ENCODE peak calls at places on chromosomes 13 and 19, in eight cellular contexts. A is upper lobe of right lung; F is right lobe of liver; B is tibial artery; H is CD8-positive, alpha-beta memory T cell; I is psoas muscle; Y is Peyer's patch; J is adrenal gland. L is an unnamed sample.

GRCh38 chr19:4877753-4878490 is 10.5 kb upstream of the PLIN3 start:
- DNase-seq in H (no peak), F (no peak), B (peak; percentile 88), A (no peak), I (peak; percentile 94), J (no peak), Y (no peak), L (no peak)

GRCh38 chr19:13597625-13598024 is 91.3 kb upstream of the CACNA1A start:
- DNase-seq in Y (peak; percentile 72), B (no peak), H (peak; percentile 6), F (peak; percentile 27), J (peak; percentile 33), A (no peak), I (no peak), L (peak; percentile 53)

GRCh38 chr19:1017115-1017905 is 3.6 kb downstream of the TMEM259 start:
- DNase-seq in Y (peak; percentile 83), F (peak; percentile 35), J (peak; percentile 41), H (no peak), I (peak; percentile 59), A (no peak), B (no peak), L (no peak)

GRCh38 chr19:53999694-54000093 is 8.3 kb downstream of the CACNG6 start:
- DNase-seq in B (no peak), A (no peak), I (no peak), F (no peak), J (no peak), Y (no peak), H (no peak), L (no peak)

GRCh38 chr13:89401209-89401810 is 1730.1 kb downstream of the SLITRK5 start:
- DNase-seq in F (no peak), H (no peak), A (no peak), I (no peak), J (no peak), B (no peak), Y (no peak), L (no peak)

GRCh38 chr13:44211286-44211685 is 162.3 kb upstream of the SERP2 start:
- DNase-seq in F (no peak), A (no peak), B (no peak), J (no peak), I (no peak), Y (no peak), H (no peak), L (no peak)

GRCh38 chr13:112814905-112815585 is 125.2 kb downstream of the ATP11A start:
- DNase-seq in H (no peak), F (no peak), B (no peak), I (no peak), Y (no peak), A (peak; percentile 81), J (peak; percentile 81), L (no peak)

GRCh38 chr13:31773538-31773937 is 34.2 kb downstream of the RXFP2 start:
- DNase-seq in B (no peak), A (no peak), H (no peak), Y (no peak), J (no peak), I (no peak), F (no peak), L (no peak)

GRCh38 chr19:2549701-2550191 is 73.8 kb downstream of the GADD45B start:
- DNase-seq in A (peak; percentile 91), J (peak; percentile 84), H (no peak), F (peak; percentile 82), Y (peak; percentile 83), I (peak; percentile 88), B (peak; percentile 89), L (no peak)

GRCh38 chr13:111186305-111186930 is 71.3 kb downstream of the ARHGEF7 start:
- DNase-seq in J (no peak), B (peak; percentile 84), F (no peak), H (no peak), Y (no peak), I (no peak), A (no peak), L (no peak)

GRCh38 chr19:10230904-10231623 is at the start of gene S1PR2:
- DNase-seq in J (peak; percentile 62), Y (peak; percentile 86), H (peak; percentile 66), B (peak; percentile 83), I (peak; percentile 88), F (peak; percentile 82), A (peak; percentile 91), L (peak; percentile 67)

GRCh38 chr13:26500618-26501320 is 56.7 kb upstream of the WASF3 start:
- DNase-seq in A (no peak), I (no peak), H (no peak), B (no peak), Y (no peak), J (no peak), F (no peak), L (no peak)

GRCh38 chr13:113361406-113361805 is 2.5 kb downstream of the GRTP1 start:
- DNase-seq in Y (no peak), B (no peak), A (peak; percentile 29), I (no peak), F (no peak), J (no peak), H (no peak), L (no peak)

GRCh38 chr13:30466841-30467252 is 1.1 kb upstream of the HMGB1 start:
- DNase-seq in I (no peak), F (no peak), J (no peak), A (no peak), B (no peak), Y (no peak), H (no peak), L (no peak)

GRCh38 chr19:48006762-48007161 is 12.3 kb downstream of the ELSPBP1 start:
- DNase-seq in F (no peak), Y (no peak), A (no peak), B (no peak), I (no peak), H (no peak), J (no peak), L (no peak)

DNA sequence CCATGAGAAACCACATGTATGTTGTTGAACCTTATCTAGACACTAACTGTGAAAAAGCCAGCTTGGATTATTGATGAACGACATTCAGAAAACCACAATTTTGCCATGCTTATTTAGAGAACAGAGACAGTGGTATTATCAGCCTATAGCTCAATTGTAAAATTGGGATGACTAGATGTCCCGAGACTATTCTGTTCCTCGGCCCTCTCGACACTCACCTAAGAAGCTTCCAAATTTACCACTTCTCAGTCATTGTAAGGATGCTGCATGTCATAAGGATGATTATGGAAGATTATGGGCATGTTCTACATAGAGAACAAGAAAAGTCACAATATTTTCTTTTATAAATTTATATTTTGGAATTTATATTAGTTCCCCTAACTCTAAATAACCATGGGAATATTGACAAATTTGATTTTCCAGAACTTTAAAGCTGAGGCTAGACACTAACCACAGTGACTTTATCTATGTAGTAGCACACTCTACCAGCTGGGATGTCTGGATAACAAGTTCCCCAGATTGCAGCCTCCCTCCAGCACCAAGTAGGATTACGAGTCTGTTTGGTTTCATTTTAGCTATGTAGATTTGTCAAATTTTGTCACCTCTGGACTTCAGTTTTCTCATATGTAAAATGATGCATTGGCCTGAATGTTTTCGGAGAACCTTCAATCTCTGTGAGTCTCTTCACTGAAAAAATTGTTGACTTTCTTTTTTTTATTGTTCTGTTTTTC is 513.6 kb downstream of the IRS2 start:
- DNase-seq in I (no peak), Y (no peak), H (no peak), A (no peak), B (no peak), F (no peak), J (no peak), L (no peak)
- H3K4me3 ChIP-seq in I (no peak overlapping the region), Y (no peak overlapping the region), H (no peak overlapping the region), A (no peak overlapping the region), B (no peak overlapping the region), F (no peak overlapping the region), J (no peak overlapping the region), L (no peak overlapping the region)

GRCh38 chr19:57465680-57466381 is 8.9 kb upstream of the VN1R1 start:
- DNase-seq in H (no peak), F (no peak), I (no peak), B (no peak), Y (no peak), J (no peak), A (no peak), L (peak; percentile 33)

DNA sequence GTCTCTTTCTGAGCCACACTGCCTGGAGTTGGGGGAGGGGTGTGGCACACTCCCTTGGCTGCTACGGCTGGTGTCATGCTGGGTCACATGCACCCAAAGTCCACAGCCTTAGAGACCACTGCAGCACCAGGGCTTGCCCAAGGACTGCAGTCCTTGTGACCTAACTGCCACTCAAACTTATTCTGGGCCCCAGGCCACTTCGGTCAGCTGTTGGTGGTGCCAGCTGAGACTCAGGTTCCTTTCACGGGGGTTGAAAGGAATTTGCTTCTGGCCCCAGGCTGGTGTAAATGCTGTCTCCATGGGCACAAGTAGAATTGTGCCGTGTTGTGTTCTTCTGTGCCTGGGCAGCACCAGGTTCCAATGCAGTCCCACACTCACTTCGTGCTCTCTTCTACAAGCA is 9.5 kb upstream of the VN1R1 start:
- DNase-seq in Y (no peak), F (no peak), B (no peak), H (no peak), J (no peak), A (no peak), I (peak; percentile 65), L (no peak)
- H3K9me3 ChIP-seq in Y (peaks cover 69% of the 10 kb centered on the region), F (peaks cover 10% of the 10 kb centered on the region), B (peaks cover 14% of the 10 kb centered on the region), H (peaks cover 29% of the 10 kb centered on the region), J (peaks cover 6% of the 10 kb centered on the region), A (peaks cover 75% of the 10 kb centered on the region), I (peaks cover 87% of the 10 kb centered on the region), L (no peaks in the 10 kb centered on the region)

GRCh38 chr13:66154354-66154753 is 1075.8 kb downstream of the PCDH9 start:
- DNase-seq in Y (no peak), I (no peak), J (no peak), H (no peak), B (no peak), A (no peak), F (no peak), L (no peak)
- H3K4me3 ChIP-seq in Y (no peak overlapping the region), I (no peak overlapping the region), J (no peak overlapping the region), H (no peak overlapping the region), B (no peak overlapping the region), A (no peak overlapping the region), F (no peak overlapping the region), L (no peak overlapping the region)

GRCh38 chr19:52464798-52465470 is 11.6 kb downstream of the ZNF578 start:
- DNase-seq in A (no peak), I (no peak), J (no peak), B (no peak), F (no peak), Y (no peak), H (no peak), L (no peak)
- H3K9me3 ChIP-seq in A (peaks cover 79% of the 10 kb centered on the region), I (peaks cover 81% of the 10 kb centered on the region), J (no peaks in the 10 kb centered on the region), B (peaks cover 11% of the 10 kb centered on the region), F (peaks cover 2% of the 10 kb centered on the region), Y (peaks cover 75% of the 10 kb centered on the region), H (peaks cover 32% of the 10 kb centered on the region), L (peaks cover 44% of the 10 kb centered on the region)

L was measured in CD4-positive, alpha-beta memory T cell.